ENCODE peak calls at places on chromosome 18, in eight cellular contexts. One of them, this sample, is unnamed.

GRCh38 chr18:61894751-61895524 is 2.1 kb upstream of the RNF152 start:
- DNase-seq in stomach: no peak
- DNase-seq in upper lobe of right lung: no peak
- DNase-seq in breast epithelium: peak
- DNase-seq in fibroblast of mammary gland: no peak
- DNase-seq in GM23248: peak
- DNase-seq in bronchial epithelial cell: no peak
- DNase-seq in neuronal stem cell: no peak
- DNase-seq in this sample: no peak

GRCh38 chr18:23635283-23636040 is 27.2 kb downstream of the ANKRD29 start:
- DNase-seq in bronchial epithelial cell: peak
- DNase-seq in breast epithelium: no peak
- DNase-seq in GM23248: peak
- DNase-seq in stomach: no peak
- DNase-seq in fibroblast of mammary gland: peak
- DNase-seq in neuronal stem cell: no peak
- DNase-seq in upper lobe of right lung: no peak
- DNase-seq in this sample: peak

GRCh38 chr18:26356045-26356785 is 130.0 kb downstream of the TAF4B start:
- DNase-seq in GM23248: no peak
- DNase-seq in bronchial epithelial cell: no peak
- DNase-seq in upper lobe of right lung: no peak
- DNase-seq in neuronal stem cell: no peak
- DNase-seq in fibroblast of mammary gland: no peak
- DNase-seq in breast epithelium: no peak
- DNase-seq in stomach: no peak
- DNase-seq in this sample: no peak

GRCh38 chr18:49435170-49435569 is 25.3 kb downstream of the DYM start:
- DNase-seq in breast epithelium: no peak
- DNase-seq in neuronal stem cell: no peak
- DNase-seq in upper lobe of right lung: no peak
- DNase-seq in bronchial epithelial cell: no peak
- DNase-seq in stomach: no peak
- DNase-seq in GM23248: no peak
- DNase-seq in fibroblast of mammary gland: no peak
- DNase-seq in this sample: no peak

GRCh38 chr18:38575648-38576047 is 1010.0 kb upstream of the CELF4 start:
- DNase-seq in GM23248: no peak
- DNase-seq in breast epithelium: no peak
- DNase-seq in bronchial epithelial cell: no peak
- DNase-seq in neuronal stem cell: no peak
- DNase-seq in stomach: no peak
- DNase-seq in upper lobe of right lung: no peak
- DNase-seq in fibroblast of mammary gland: no peak
- DNase-seq in this sample: no peak

GRCh38 chr18:31497711-31498449 is at the start of gene DSG2:
- DNase-seq in upper lobe of right lung: peak
- DNase-seq in fibroblast of mammary gland: peak
- DNase-seq in stomach: peak
- DNase-seq in neuronal stem cell: peak
- DNase-seq in breast epithelium: peak
- DNase-seq in GM23248: peak
- DNase-seq in bronchial epithelial cell: peak
- DNase-seq in this sample: peak

GRCh38 chr18:8084160-8084559 is 517.0 kb downstream of the PTPRM start:
- DNase-seq in fibroblast of mammary gland: peak
- DNase-seq in stomach: no peak
- DNase-seq in neuronal stem cell: peak
- DNase-seq in breast epithelium: no peak
- DNase-seq in upper lobe of right lung: no peak
- DNase-seq in bronchial epithelial cell: peak
- DNase-seq in GM23248: peak
- DNase-seq in this sample: peak

GRCh38 chr18:26864658-26865057 is 849 bp downstream of the AQP4 start:
- DNase-seq in breast epithelium: no peak
- DNase-seq in stomach: no peak
- DNase-seq in upper lobe of right lung: peak
- DNase-seq in fibroblast of mammary gland: no peak
- DNase-seq in bronchial epithelial cell: no peak
- DNase-seq in GM23248: no peak
- DNase-seq in neuronal stem cell: no peak
- DNase-seq in this sample: no peak

GRCh38 chr18:54749291-54749690 is 79.0 kb upstream of the RAB27B start:
- DNase-seq in neuronal stem cell: no peak
- DNase-seq in stomach: no peak
- DNase-seq in fibroblast of mammary gland: no peak
- DNase-seq in bronchial epithelial cell: no peak
- DNase-seq in breast epithelium: no peak
- DNase-seq in upper lobe of right lung: no peak
- DNase-seq in GM23248: no peak
- DNase-seq in this sample: no peak

GRCh38 chr18:75170022-75170789 is 38.7 kb downstream of the PTGR3 start:
- DNase-seq in upper lobe of right lung: no peak
- DNase-seq in fibroblast of mammary gland: no peak
- DNase-seq in GM23248: no peak
- DNase-seq in stomach: no peak
- DNase-seq in breast epithelium: no peak
- DNase-seq in bronchial epithelial cell: no peak
- DNase-seq in neuronal stem cell: no peak
- DNase-seq in this sample: no peak

GRCh38 chr18:41938445-41938844 is 16.6 kb upstream of the PIK3C3 start:
- DNase-seq in breast epithelium: no peak
- DNase-seq in neuronal stem cell: no peak
- DNase-seq in stomach: no peak
- DNase-seq in GM23248: peak
- DNase-seq in bronchial epithelial cell: peak
- DNase-seq in upper lobe of right lung: no peak
- DNase-seq in fibroblast of mammary gland: peak
- DNase-seq in this sample: peak

GRCh38 chr18:21735452-21736015 is 5.1 kb upstream of the MIB1 start:
- DNase-seq in neuronal stem cell: no peak
- DNase-seq in bronchial epithelial cell: peak
- DNase-seq in GM23248: no peak
- DNase-seq in stomach: peak
- DNase-seq in upper lobe of right lung: peak
- DNase-seq in breast epithelium: no peak
- DNase-seq in fibroblast of mammary gland: peak
- DNase-seq in this sample: no peak

GRCh38 chr18:11283531-11284071 is 134.2 kb upstream of the PIEZO2 start:
- DNase-seq in bronchial epithelial cell: no peak
- DNase-seq in upper lobe of right lung: no peak
- DNase-seq in fibroblast of mammary gland: no peak
- DNase-seq in stomach: no peak
- DNase-seq in neuronal stem cell: no peak
- DNase-seq in GM23248: no peak
- DNase-seq in breast epithelium: no peak
- DNase-seq in this sample: no peak

GRCh38 chr18:7626922-7627440 is 59.9 kb downstream of the PTPRM start:
- DNase-seq in bronchial epithelial cell: peak
- DNase-seq in stomach: no peak
- DNase-seq in fibroblast of mammary gland: peak
- DNase-seq in breast epithelium: no peak
- DNase-seq in neuronal stem cell: no peak
- DNase-seq in GM23248: peak
- DNase-seq in upper lobe of right lung: no peak
- DNase-seq in this sample: peak

GRCh38 chr18:9614401-9615279 is at the start of gene PPP4R1:
- DNase-seq in breast epithelium: peak
- DNase-seq in fibroblast of mammary gland: peak
- DNase-seq in bronchial epithelial cell: peak
- DNase-seq in upper lobe of right lung: peak
- DNase-seq in GM23248: peak
- DNase-seq in stomach: peak
- DNase-seq in neuronal stem cell: peak
- DNase-seq in this sample: peak

GRCh38 chr18:50266248-50266704 is at the start of gene CFAP53:
- DNase-seq in neuronal stem cell: peak
- DNase-seq in breast epithelium: peak
- DNase-seq in GM23248: peak
- DNase-seq in upper lobe of right lung: peak
- DNase-seq in fibroblast of mammary gland: peak
- DNase-seq in bronchial epithelial cell: peak
- DNase-seq in stomach: peak
- DNase-seq in this sample: peak

GRCh38 chr18:34196231-34196630 is 28.5 kb downstream of the NOL4 start:
- DNase-seq in fibroblast of mammary gland: no peak
- DNase-seq in upper lobe of right lung: no peak
- DNase-seq in bronchial epithelial cell: no peak
- DNase-seq in GM23248: no peak
- DNase-seq in neuronal stem cell: no peak
- DNase-seq in stomach: no peak
- DNase-seq in breast epithelium: no peak
- DNase-seq in this sample: no peak
- H3K4me3 ChIP-seq in fibroblast of mammary gland: no peak
- H3K4me3 ChIP-seq in upper lobe of right lung: no peak
- H3K4me3 ChIP-seq in bronchial epithelial cell: no peak
- H3K4me3 ChIP-seq in GM23248: no peak
- H3K4me3 ChIP-seq in neuronal stem cell: no peak
- H3K4me3 ChIP-seq in stomach: no peak
- H3K4me3 ChIP-seq in breast epithelium: no peak
- H3K4me3 ChIP-seq in this sample: no peak

GRCh38 chr18:34592961-34593382 is 117.1 kb upstream of the DTNA start:
- DNase-seq in stomach: peak
- DNase-seq in fibroblast of mammary gland: peak
- DNase-seq in GM23248: peak
- DNase-seq in bronchial epithelial cell: peak
- DNase-seq in breast epithelium: peak
- DNase-seq in upper lobe of right lung: no peak
- DNase-seq in neuronal stem cell: peak
- DNase-seq in this sample: peak
- H3K4me3 ChIP-seq in stomach: peak
- H3K4me3 ChIP-seq in fibroblast of mammary gland: peak
- H3K4me3 ChIP-seq in GM23248: peak
- H3K4me3 ChIP-seq in bronchial epithelial cell: no peak
- H3K4me3 ChIP-seq in breast epithelium: peak
- H3K4me3 ChIP-seq in upper lobe of right lung: peak
- H3K4me3 ChIP-seq in neuronal stem cell: peak
- H3K4me3 ChIP-seq in this sample: peak

GRCh38 chr18:79068299-79068945 is 772 bp upstream of the ATP9B start:
- DNase-seq in neuronal stem cell: no peak
- DNase-seq in GM23248: peak
- DNase-seq in fibroblast of mammary gland: peak
- DNase-seq in stomach: no peak
- DNase-seq in breast epithelium: no peak
- DNase-seq in upper lobe of right lung: no peak
- DNase-seq in bronchial epithelial cell: no peak
- DNase-seq in this sample: no peak
- H3K4me3 ChIP-seq in neuronal stem cell: peak
- H3K4me3 ChIP-seq in GM23248: peak
- H3K4me3 ChIP-seq in fibroblast of mammary gland: peak
- H3K4me3 ChIP-seq in stomach: peak
- H3K4me3 ChIP-seq in breast epithelium: peak
- H3K4me3 ChIP-seq in upper lobe of right lung: peak
- H3K4me3 ChIP-seq in bronchial epithelial cell: peak
- H3K4me3 ChIP-seq in this sample: peak

DNA sequence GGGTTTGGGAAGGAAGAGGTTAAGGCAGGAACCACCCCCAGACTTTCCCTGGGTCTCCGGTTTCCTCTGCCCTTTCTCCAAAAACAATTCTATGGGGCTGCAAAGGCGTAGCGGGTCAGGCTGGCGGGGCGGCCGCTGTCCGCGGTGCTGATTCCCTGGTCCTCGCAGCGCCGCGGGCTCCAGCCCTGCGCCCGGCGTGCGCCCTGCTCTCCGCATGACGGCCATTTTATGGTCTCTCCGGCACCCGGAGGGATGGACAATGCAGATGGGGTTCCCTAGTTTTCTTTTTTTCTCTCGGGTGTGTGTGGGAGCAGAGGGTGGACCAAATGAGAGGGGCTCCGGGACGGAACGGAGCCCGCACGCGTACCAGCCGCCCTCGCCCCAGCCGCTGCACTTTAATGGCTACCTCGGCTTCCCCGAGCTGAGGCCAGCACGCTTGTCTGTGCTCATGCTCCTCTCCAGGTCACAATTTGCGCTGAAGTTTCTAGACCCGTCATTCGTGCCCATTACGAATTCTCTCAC is 1.6 kb downstream of the ST8SIA3 start:
- DNase-seq in breast epithelium: no peak
- DNase-seq in GM23248: peak
- DNase-seq in stomach: no peak
- DNase-seq in neuronal stem cell: peak
- DNase-seq in fibroblast of mammary gland: peak
- DNase-seq in bronchial epithelial cell: peak
- DNase-seq in upper lobe of right lung: no peak
- DNase-seq in this sample: peak
- H3K4me3 ChIP-seq in breast epithelium: no peak
- H3K4me3 ChIP-seq in GM23248: no peak
- H3K4me3 ChIP-seq in stomach: no peak
- H3K4me3 ChIP-seq in neuronal stem cell: peak
- H3K4me3 ChIP-seq in fibroblast of mammary gland: no peak
- H3K4me3 ChIP-seq in bronchial epithelial cell: no peak
- H3K4me3 ChIP-seq in upper lobe of right lung: no peak
- H3K4me3 ChIP-seq in this sample: no peak

GRCh38 chr18:76498064-76498463 is 3.0 kb upstream of the ZNF516 start:
- DNase-seq in neuronal stem cell: no peak
- DNase-seq in upper lobe of right lung: no peak
- DNase-seq in bronchial epithelial cell: no peak
- DNase-seq in GM23248: no peak
- DNase-seq in breast epithelium: no peak
- DNase-seq in stomach: no peak
- DNase-seq in fibroblast of mammary gland: no peak
- DNase-seq in this sample: no peak
- H3K4me3 ChIP-seq in neuronal stem cell: no peak
- H3K4me3 ChIP-seq in upper lobe of right lung: no peak
- H3K4me3 ChIP-seq in bronchial epithelial cell: no peak
- H3K4me3 ChIP-seq in GM23248: no peak
- H3K4me3 ChIP-seq in breast epithelium: no peak
- H3K4me3 ChIP-seq in stomach: no peak
- H3K4me3 ChIP-seq in fibroblast of mammary gland: no peak
- H3K4me3 ChIP-seq in this sample: no peak

DNA sequence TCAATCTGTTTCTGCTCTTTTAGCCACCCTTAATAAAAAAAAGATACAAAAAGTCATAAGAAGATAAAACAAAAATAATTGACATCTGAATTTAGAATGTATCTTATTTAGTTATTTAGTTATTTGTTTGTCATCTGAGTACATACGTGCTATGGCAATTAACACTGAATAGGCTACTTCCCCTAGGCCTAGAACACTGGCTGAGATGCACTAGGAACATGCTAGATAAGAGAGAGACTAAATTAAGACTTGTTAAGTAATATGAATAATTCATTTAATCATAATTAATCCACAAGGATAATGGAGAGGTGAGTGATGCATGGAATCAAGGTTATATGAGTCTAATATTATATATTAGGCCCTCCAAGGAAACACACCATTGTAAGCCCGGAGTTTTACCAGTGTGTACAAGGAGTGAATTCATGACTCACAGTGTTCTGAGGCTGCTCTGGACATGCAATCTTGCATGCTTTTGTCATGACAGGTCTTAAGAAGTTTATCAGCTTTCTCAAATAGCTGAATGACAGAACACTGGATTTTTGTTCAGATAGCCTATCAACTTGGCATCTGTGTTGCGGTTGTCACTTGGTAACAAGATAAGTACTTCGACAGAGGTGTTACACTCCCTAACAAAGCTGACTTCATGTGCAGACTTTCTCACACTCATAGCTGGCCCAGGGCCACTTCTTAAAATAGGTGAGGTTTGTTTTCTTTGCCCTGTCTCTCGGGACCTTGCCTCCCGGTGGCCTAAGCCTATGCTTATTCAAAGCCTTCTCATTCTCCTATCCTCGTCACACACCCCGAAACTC is 5.0 kb upstream of the SERPINB2 start:
- DNase-seq in neuronal stem cell: no peak
- DNase-seq in stomach: peak
- DNase-seq in breast epithelium: no peak
- DNase-seq in GM23248: peak
- DNase-seq in upper lobe of right lung: no peak
- DNase-seq in bronchial epithelial cell: peak
- DNase-seq in fibroblast of mammary gland: peak
- DNase-seq in this sample: peak
- H3K4me3 ChIP-seq in neuronal stem cell: no peak
- H3K4me3 ChIP-seq in stomach: no peak
- H3K4me3 ChIP-seq in breast epithelium: no peak
- H3K4me3 ChIP-seq in GM23248: peak
- H3K4me3 ChIP-seq in upper lobe of right lung: no peak
- H3K4me3 ChIP-seq in bronchial epithelial cell: no peak
- H3K4me3 ChIP-seq in fibroblast of mammary gland: no peak
- H3K4me3 ChIP-seq in this sample: peak

This sample was measured in mammary epithelial cell.